ENCODE peak calls at places on chromosomes 16 and 17, in eight cellular contexts. Q is lower lobe of right lung, X is right cardiac atrium, V is AG04449, E is mammary epithelial cell, W is ovary, L is NB4, R is fibroblast of pulmonary artery. B is an unnamed sample.

GRCh38 chr17:4087911-4088693 is 54.7 kb downstream of the ZZEF1 start:
- DNase-seq in Q (no peak), X (no peak), V (no peak), E (peak; percentile 37), W (no peak), L (no peak), R (peak; percentile 23), B (no peak)

GRCh38 chr17:67215991-67216421 is 29.0 kb downstream of the HELZ start:
- DNase-seq in Q (no peak), X (no peak), V (no peak), E (no peak), W (no peak), L (no peak), R (no peak), B (peak; percentile 19)

GRCh38 chr16:3173892-3174617 is 13.9 kb upstream of the OR1F1 start:
- DNase-seq in Q (peak; percentile 29), X (no peak), V (no peak), E (peak; percentile 46), W (no peak), L (peak; percentile 73), R (no peak), B (no peak)

GRCh38 chr16:11636172-11636721 is 32.0 kb upstream of the SNN start:
- DNase-seq in Q (no peak), X (no peak), V (no peak), E (no peak), W (no peak), L (no peak), R (no peak), B (peak; percentile 89)

GRCh38 chr17:418421-418751 is 65.8 kb upstream of the RPH3AL start:
- DNase-seq in Q (no peak), X (no peak), V (no peak), E (no peak), W (no peak), L (peak; percentile 49), R (no peak), B (no peak)

GRCh38 chr17:67606471-67606870 is 111.3 kb upstream of the NOL11 start:
- DNase-seq in Q (no peak), X (peak; percentile 68), V (no peak), E (no peak), W (no peak), L (no peak), R (peak; percentile 55), B (peak; percentile 81)

GRCh38 chr16:66511615-66512500 is 38.1 kb downstream of the TK2 start:
- DNase-seq in Q (no peak), X (no peak), V (no peak), E (peak; percentile 71), W (peak; percentile 67), L (peak; percentile 35), R (peak; percentile 74), B (peak; percentile 70)

GRCh38 chr16:842631-843560 is 42.4 kb upstream of the GNG13 start:
- DNase-seq in Q (no peak), X (peak; percentile 36), V (no peak), E (no peak), W (no peak), L (no peak), R (no peak), B (no peak)

GRCh38 chr17:34235389-34236028 is 19.6 kb upstream of the CCL2 start:
- DNase-seq in Q (no peak), X (peak; percentile 87), V (no peak), E (no peak), W (peak; percentile 65), L (peak; percentile 29), R (peak; percentile 84), B (peak; percentile 78)

DNA sequence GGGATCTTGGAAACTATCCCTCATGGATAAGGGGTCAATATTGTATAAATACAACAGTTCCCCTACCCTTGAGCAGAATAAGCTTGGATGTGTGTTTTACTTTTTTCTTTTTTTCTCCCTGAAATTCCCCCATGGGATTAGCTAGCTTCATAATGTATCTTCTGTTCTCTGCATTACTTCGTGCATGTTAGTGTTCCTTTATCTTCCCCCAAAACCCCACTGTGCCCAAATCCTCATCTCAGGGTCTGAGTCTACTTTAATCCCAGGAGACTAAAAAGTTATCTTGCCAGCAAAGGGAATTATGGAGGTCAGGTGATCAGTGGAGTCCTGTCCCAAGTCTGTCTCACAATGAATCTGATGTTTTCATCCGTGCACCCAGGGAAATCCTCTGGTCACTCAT is 217.5 kb upstream of the CNTNAP4 start:
- DNase-seq in Q (no peak), X (no peak), V (no peak), E (no peak), W (no peak), L (no peak), R (no peak), B (no peak)
- H3K4me3 ChIP-seq in Q (no peak overlapping the region), X (no peak overlapping the region), V (no peak overlapping the region), E (no peak overlapping the region), W (no peak overlapping the region), L (no peak overlapping the region), R (no peak overlapping the region), B (no peak overlapping the region)

GRCh38 chr17:77254961-77255741 is 114.4 kb downstream of the SEC14L1 start:
- DNase-seq in Q (peak; percentile 75), X (peak; percentile 46), V (peak; percentile 69), E (peak; percentile 98), W (peak; percentile 27), L (peak; percentile 82), R (peak; percentile 83), B (peak; percentile 40)
- H3K4me3 ChIP-seq in Q (no peak overlapping the region), X (no peak overlapping the region), V (no peak overlapping the region), E (peak overlapping the region; percentile 7), W (no peak overlapping the region), L (no peak overlapping the region), R (no peak overlapping the region), B (no peak overlapping the region)

GRCh38 chr17:81330884-81331245 is 35.8 kb upstream of the SLC38A10 start:
- DNase-seq in Q (no peak), X (peak; percentile 66), V (no peak), E (no peak), W (no peak), L (no peak), R (no peak), B (no peak)

GRCh38 chr17:81329279-81329926 is 34.3 kb upstream of the SLC38A10 start:
- DNase-seq in Q (peak; percentile 91), X (peak; percentile 89), V (peak; percentile 56), E (peak; percentile 98), W (peak; percentile 94), L (peak; percentile 89), R (peak; percentile 78), B (peak; percentile 91)

GRCh38 chr17:81328925-81329278 is 33.8 kb upstream of the SLC38A10 start:
- DNase-seq in Q (no peak), X (peak; percentile 72), V (no peak), E (peak; percentile 37), W (peak; percentile 52), L (peak; percentile 49), R (no peak), B (no peak)

GRCh38 chr17:81331527-81332043 is 36.5 kb upstream of the SLC38A10 start:
- DNase-seq in Q (no peak), X (no peak), V (no peak), E (no peak), W (no peak), L (peak; percentile 52), R (no peak), B (no peak)

DNA sequence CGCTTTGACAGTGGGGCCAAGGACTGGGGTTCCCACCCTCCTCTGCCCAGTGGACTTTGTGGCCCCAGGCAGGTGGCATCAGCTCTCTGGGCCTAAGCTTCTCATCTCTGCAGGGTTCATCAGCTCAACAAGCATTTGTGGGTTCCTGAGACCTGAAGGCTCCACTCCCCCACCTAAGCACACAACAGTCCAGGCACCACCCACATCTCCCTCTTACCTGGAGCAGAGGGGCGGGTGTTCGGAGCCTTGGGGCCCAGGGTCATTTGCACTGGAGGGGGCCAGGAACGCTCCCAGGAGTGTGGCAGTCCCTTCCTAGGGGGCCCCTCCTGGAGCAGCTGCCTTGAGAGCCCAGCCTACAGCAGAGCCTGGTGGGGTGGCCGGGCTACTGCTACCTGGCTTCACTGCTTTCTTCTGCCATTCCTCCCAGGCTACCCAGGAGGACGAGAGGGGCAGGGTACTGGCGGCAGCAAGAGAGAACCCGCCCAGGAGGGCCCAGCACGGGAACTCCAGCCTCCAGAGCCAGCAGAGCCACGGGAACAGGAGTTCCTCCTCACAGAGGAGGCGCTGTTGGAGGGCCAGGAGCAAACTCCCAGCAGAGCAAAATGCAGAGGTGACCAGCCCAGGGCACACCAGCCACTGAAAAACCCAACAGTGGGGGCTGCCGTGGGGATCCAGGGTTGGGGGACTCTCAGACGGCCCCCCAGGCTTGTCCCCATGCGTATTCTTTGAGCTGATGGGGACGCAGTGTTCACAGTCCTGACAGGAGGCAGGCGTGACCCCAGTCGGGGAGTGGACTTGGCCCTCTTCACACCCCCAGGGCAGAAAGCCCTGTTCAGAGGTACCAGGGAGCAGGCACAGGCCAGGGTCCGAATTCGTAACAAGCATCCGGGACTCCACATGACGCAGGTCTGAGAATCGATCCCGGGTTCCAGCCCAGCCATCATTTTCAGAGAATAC is 35.1 kb upstream of the SLC38A10 start:
- DNase-seq in Q (no peak), X (peak; percentile 67), V (no peak), E (no peak), W (no peak), L (no peak), R (no peak), B (no peak)
- H3K4me3 ChIP-seq in Q (peak overlapping the region; percentile 17), X (no peak overlapping the region), V (no peak overlapping the region), E (no peak overlapping the region), W (no peak overlapping the region), L (no peak overlapping the region), R (no peak overlapping the region), B (no peak overlapping the region)

GRCh38 chr17:76136276-76137025 is 4.6 kb downstream of the FOXJ1 start:
- DNase-seq in Q (no peak), X (no peak), V (no peak), E (no peak), W (no peak), L (no peak), R (no peak), B (no peak)
- H3K4me3 ChIP-seq in Q (no peak overlapping the region), X (no peak overlapping the region), V (no peak overlapping the region), E (no peak overlapping the region), W (no peak overlapping the region), L (no peak overlapping the region), R (no peak overlapping the region), B (no peak overlapping the region)

DNA sequence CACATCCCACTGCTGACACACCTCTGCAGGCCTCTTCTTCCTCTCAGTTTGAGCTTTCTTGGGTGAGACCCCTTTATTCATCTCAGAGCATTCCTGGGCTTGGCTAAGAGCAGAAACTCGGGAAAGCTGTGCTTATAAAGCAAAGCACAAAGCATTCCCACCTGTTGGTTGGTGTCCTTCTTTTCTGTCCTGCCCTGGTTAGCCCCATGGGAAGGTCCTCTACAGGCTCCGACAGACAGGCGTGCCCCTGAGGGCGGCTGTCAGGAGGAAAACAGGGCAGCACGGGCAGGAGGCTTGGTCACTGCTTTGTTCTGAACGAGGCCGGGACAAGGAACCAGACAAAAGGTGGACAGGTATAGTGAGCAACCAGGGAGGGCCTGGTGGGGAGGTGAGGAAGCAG is 1.9 kb downstream of the MEOX1 start:
- DNase-seq in Q (no peak), X (no peak), V (no peak), E (no peak), W (no peak), L (no peak), R (no peak), B (no peak)
- H3K4me3 ChIP-seq in Q (no peak overlapping the region), X (peak overlapping the region; percentile 60), V (no peak overlapping the region), E (no peak overlapping the region), W (no peak overlapping the region), L (no peak overlapping the region), R (no peak overlapping the region), B (no peak overlapping the region)

GRCh38 chr17:57528084-57528451 is 217.0 kb downstream of the CCDC182 start:
- DNase-seq in Q (peak; percentile 54), X (no peak), V (no peak), E (no peak), W (no peak), L (no peak), R (no peak), B (no peak)
- H3K4me3 ChIP-seq in Q (no peak overlapping the region), X (no peak overlapping the region), V (no peak overlapping the region), E (no peak overlapping the region), W (no peak overlapping the region), L (no peak overlapping the region), R (no peak overlapping the region), B (no peak overlapping the region)

B was measured in body of pancreas.